ENCODE peak calls at places on chromosome 4, in eight cellular contexts. E is colonic mucosa, Q is ovary, G is endothelial cell, R is transverse colon, W is lung, M is upper lobe of right lung, S is MCF 10A. T is an unnamed sample.
A peak's percentile ranks its signal among the peaks of the same experiment; 100 is the strongest.

GRCh38 chr4:147689062-147689461 is 5.1 kb upstream of the PRMT9 start:
- DNase-seq in E (no peak), R (no peak), Q (no peak), M (no peak), W (no peak), G (no peak), S (no peak), T (no peak)

GRCh38 chr4:83329521-83330105 is 5.0 kb downstream of the HPSE start:
- DNase-seq in Q (no peak), S (peak; percentile 56), W (no peak), M (no peak), R (no peak), E (no peak), G (no peak), T (no peak)

GRCh38 chr4:69843932-69844331 is 16.0 kb downstream of the SULT1E1 start:
- DNase-seq in Q (no peak), M (no peak), S (no peak), G (no peak), R (no peak), W (no peak), E (no peak), T (no peak)

GRCh38 chr4:116547632-116548031 is 537.7 kb downstream of the TRAM1L1 start:
- DNase-seq in G (no peak), W (no peak), Q (no peak), S (no peak), E (no peak), R (no peak), M (no peak), T (no peak)

GRCh38 chr4:5664778-5665177 is 43.6 kb downstream of the EVC2 start:
- DNase-seq in M (no peak), Q (no peak), S (no peak), R (no peak), E (no peak), G (no peak), W (no peak), T (no peak)

GRCh38 chr4:14496969-14497368 is 505.3 kb upstream of the CPEB2 start:
- DNase-seq in E (no peak), M (no peak), Q (no peak), S (no peak), R (no peak), G (no peak), W (no peak), T (no peak)

GRCh38 chr4:38867478-38868054 is at the start of gene FAM114A1:
- DNase-seq in R (peak; percentile 89), Q (peak; percentile 85), G (peak; percentile 69), E (peak; percentile 89), M (peak; percentile 90), S (peak; percentile 74), W (peak; percentile 80), T (peak; percentile 94)

GRCh38 chr4:99649778-99650177 is 7.8 kb downstream of the C4orf54 start:
- DNase-seq in W (no peak), E (no peak), G (no peak), Q (peak; percentile 28), S (no peak), M (no peak), R (no peak), T (no peak)

GRCh38 chr4:168710353-168710946 is 213.6 kb downstream of the PALLD start:
- DNase-seq in G (no peak), S (peak; percentile 58), Q (peak; percentile 56), E (peak; percentile 32), W (no peak), R (peak; percentile 35), M (no peak), T (no peak)

GRCh38 chr4:183503497-183504063 is 1.3 kb upstream of the ING2 start:
- DNase-seq in S (peak; percentile 9), M (no peak), W (no peak), Q (no peak), G (no peak), E (no peak), R (no peak), T (no peak)

GRCh38 chr4:161992317-161992716 is 171.5 kb downstream of the FSTL5 start:
- DNase-seq in G (no peak), M (no peak), R (no peak), W (no peak), Q (no peak), S (no peak), E (no peak), T (no peak)

GRCh38 chr4:161991811-161992210 is 172.0 kb downstream of the FSTL5 start:
- DNase-seq in G (no peak), E (no peak), W (no peak), Q (no peak), M (no peak), R (no peak), S (no peak), T (no peak)

GRCh38 chr4:161987611-161988010 is 176.2 kb downstream of the FSTL5 start:
- DNase-seq in S (no peak), R (no peak), G (no peak), Q (no peak), W (no peak), M (no peak), E (no peak), T (no peak)

DNA sequence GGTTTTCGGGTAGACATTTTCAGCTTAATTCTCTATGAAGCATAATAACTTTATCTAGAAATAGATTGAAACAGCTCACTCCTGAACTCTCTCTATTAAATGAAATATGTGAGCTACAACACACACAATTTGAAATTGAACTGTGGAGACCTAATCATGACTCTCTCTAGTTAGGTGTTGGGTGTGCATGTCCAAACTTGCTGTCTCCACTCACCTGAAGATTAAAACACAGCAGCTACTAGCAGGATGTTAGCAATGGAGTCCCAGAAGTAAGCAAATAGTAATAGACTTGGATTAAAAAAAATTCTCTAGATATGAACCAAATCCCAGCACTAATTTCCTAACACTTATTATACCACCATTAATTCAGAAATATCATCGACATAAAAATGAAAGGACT is 173.1 kb downstream of the FSTL5 start:
- DNase-seq in S (peak; percentile 7), Q (no peak), R (no peak), M (no peak), W (no peak), E (no peak), G (no peak), T (no peak)
- TF ChIP-seq CTCF in S (no peak), Q (no peak), R (no peak), M (no peak), W (no peak), E (no peak), G (no peak), T (no peak)

GRCh38 chr4:37068580-37068979 is 176.0 kb upstream of the NWD2 start:
- DNase-seq in R (no peak), M (no peak), Q (no peak), W (no peak), E (no peak), G (peak; percentile 58), S (no peak), T (no peak)
- TF ChIP-seq CTCF in R (no peak), M (no peak), Q (no peak), W (no peak), E (no peak), G (peak; percentile 31), S (no peak), T (no peak)

GRCh38 chr4:153755186-153755585 is 4.6 kb downstream of the RNF175 start:
- DNase-seq in S (no peak), M (no peak), W (no peak), G (no peak), R (no peak), E (no peak), Q (no peak), T (no peak)

GRCh38 chr4:153758136-153758535 is 1.7 kb downstream of the RNF175 start:
- DNase-seq in E (no peak), Q (no peak), R (no peak), M (no peak), G (no peak), W (no peak), S (no peak), T (no peak)

GRCh38 chr4:153758688-153759406 is 977 bp downstream of the RNF175 start:
- DNase-seq in S (no peak), R (no peak), G (no peak), E (no peak), M (no peak), Q (no peak), W (no peak), T (no peak)

GRCh38 chr4:153759407-153760226 is at the start of gene RNF175:
- DNase-seq in R (no peak), E (no peak), G (peak; percentile 41), Q (no peak), W (no peak), M (no peak), S (no peak), T (no peak)

GRCh38 chr4:153757407-153757806 is 2.4 kb downstream of the RNF175 start:
- DNase-seq in M (no peak), E (no peak), S (no peak), Q (no peak), G (no peak), W (no peak), R (no peak), T (no peak)
- TF ChIP-seq CTCF in M (no peak), E (no peak), S (no peak), Q (no peak), G (no peak), W (no peak), R (no peak), T (no peak)

GRCh38 chr4:102578270-102578669 is 77.1 kb downstream of the NFKB1 start:
- DNase-seq in R (no peak), Q (no peak), G (no peak), M (no peak), E (no peak), W (no peak), S (no peak), T (no peak)

GRCh38 chr4:102580463-102580842 is 79.3 kb downstream of the NFKB1 start:
- DNase-seq in Q (no peak), E (no peak), G (no peak), M (no peak), W (no peak), R (no peak), S (no peak), T (no peak)

GRCh38 chr4:102579794-102580462 is 78.8 kb downstream of the NFKB1 start:
- DNase-seq in E (no peak), Q (no peak), R (no peak), W (no peak), G (no peak), S (no peak), M (no peak), T (no peak)

GRCh38 chr4:102575369-102576129 is 74.4 kb downstream of the NFKB1 start:
- DNase-seq in Q (no peak), G (no peak), E (no peak), W (no peak), R (no peak), M (no peak), S (no peak), T (no peak)

DNA sequence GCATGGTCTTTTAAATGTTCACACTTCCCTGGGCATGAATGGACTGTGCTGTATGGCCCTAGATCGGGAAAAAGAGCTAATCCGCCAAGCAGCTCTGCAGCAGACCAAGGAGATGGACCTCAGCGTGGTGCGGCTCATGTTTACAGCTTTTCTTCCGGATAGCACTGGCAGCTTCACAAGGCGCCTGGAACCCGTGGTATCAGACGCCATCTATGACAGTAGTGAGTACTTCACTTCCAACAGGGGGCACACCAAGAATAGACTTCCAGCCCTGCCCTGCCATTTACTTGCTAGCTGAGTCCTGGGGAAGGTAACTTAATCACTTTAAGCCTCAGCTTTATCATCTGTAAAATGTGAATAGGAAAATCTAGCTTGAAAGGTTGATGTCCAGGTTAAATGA is 77.7 kb downstream of the NFKB1 start:
- DNase-seq in M (no peak), Q (no peak), W (no peak), R (no peak), E (no peak), G (peak; percentile 33), S (no peak), T (no peak)
- TF ChIP-seq CTCF in M (peak; percentile 27), Q (no peak), W (no peak), R (no peak), E (no peak), G (peak; percentile 37), S (no peak), T (no peak)

GRCh38 chr4:30717208-30718020 is 2.8 kb upstream of the PCDH7 start:
- DNase-seq in S (peak; percentile 77), E (peak; percentile 37), W (peak; percentile 45), G (peak; percentile 70), Q (peak; percentile 37), R (peak; percentile 17), M (peak; percentile 71), T (peak; percentile 85)
- TF ChIP-seq CTCF in S (no peak), E (no peak), W (no peak), G (no peak), Q (no peak), R (no peak), M (no peak), T (no peak)

T was measured in osteocyte.